ENCODE peak calls at places on chromosome 6, in eight cellular contexts. One of them, this sample, is unnamed.
A peak's percentile ranks its signal among the peaks of the same experiment; 100 is the strongest.

GRCh38 chr6:25468881-25469280 is 183.1 kb upstream of the SCGN start:
- DNase-seq in T-helper 1 cell: no peak
- DNase-seq in RWPE1: no peak
- DNase-seq in amygdala: no peak
- DNase-seq in GM23248: no peak
- DNase-seq in NCI-H1092 treated with DMSO at 0.1 percent for 48 hours: no peak
- DNase-seq in stimulated activated CD4-positive, alpha-beta T cell treated with anti-CD3 and anti-CD28 coated beads, TNF-alpha, amount 100 ng/mL, for 24 hours: no peak
- DNase-seq in IMR-90: no peak
- DNase-seq in this sample: no peak

GRCh38 chr6:96675617-96676016 is 112.7 kb downstream of the FHL5 start:
- DNase-seq in T-helper 1 cell: no peak
- DNase-seq in RWPE1: no peak
- DNase-seq in amygdala: no peak
- DNase-seq in GM23248: no peak
- DNase-seq in NCI-H1092 treated with DMSO at 0.1 percent for 48 hours: peak; percentile 64
- DNase-seq in stimulated activated CD4-positive, alpha-beta T cell treated with anti-CD3 and anti-CD28 coated beads, TNF-alpha, amount 100 ng/mL, for 24 hours: no peak
- DNase-seq in IMR-90: no peak
- DNase-seq in this sample: no peak

GRCh38 chr6:27864906-27865883 is 47.0 kb downstream of the OR2B2 start:
- DNase-seq in T-helper 1 cell: peak; percentile 59
- DNase-seq in RWPE1: peak; percentile 98
- DNase-seq in amygdala: no peak
- DNase-seq in GM23248: peak; percentile 97
- DNase-seq in NCI-H1092 treated with DMSO at 0.1 percent for 48 hours: peak; percentile 81
- DNase-seq in stimulated activated CD4-positive, alpha-beta T cell treated with anti-CD3 and anti-CD28 coated beads, TNF-alpha, amount 100 ng/mL, for 24 hours: peak; percentile 73
- DNase-seq in IMR-90: peak; percentile 99
- DNase-seq in this sample: peak; percentile 95

GRCh38 chr6:90583179-90583578 is 3.7 kb downstream of the MAP3K7 start:
- DNase-seq in T-helper 1 cell: no peak
- DNase-seq in RWPE1: no peak
- DNase-seq in amygdala: no peak
- DNase-seq in GM23248: peak; percentile 37
- DNase-seq in NCI-H1092 treated with DMSO at 0.1 percent for 48 hours: no peak
- DNase-seq in stimulated activated CD4-positive, alpha-beta T cell treated with anti-CD3 and anti-CD28 coated beads, TNF-alpha, amount 100 ng/mL, for 24 hours: no peak
- DNase-seq in IMR-90: peak; percentile 41
- DNase-seq in this sample: no peak

GRCh38 chr6:136103763-136104311 is 146.3 kb downstream of the MTFR2 start:
- DNase-seq in T-helper 1 cell: no peak
- DNase-seq in RWPE1: no peak
- DNase-seq in amygdala: no peak
- DNase-seq in GM23248: peak; percentile 34
- DNase-seq in NCI-H1092 treated with DMSO at 0.1 percent for 48 hours: no peak
- DNase-seq in stimulated activated CD4-positive, alpha-beta T cell treated with anti-CD3 and anti-CD28 coated beads, TNF-alpha, amount 100 ng/mL, for 24 hours: no peak
- DNase-seq in IMR-90: no peak
- DNase-seq in this sample: no peak

GRCh38 chr6:26183581-26184408 is 96.6 kb downstream of the HFE start:
- DNase-seq in T-helper 1 cell: peak; percentile 38
- DNase-seq in RWPE1: no peak
- DNase-seq in amygdala: peak; percentile 31
- DNase-seq in GM23248: peak; percentile 64
- DNase-seq in NCI-H1092 treated with DMSO at 0.1 percent for 48 hours: no peak
- DNase-seq in stimulated activated CD4-positive, alpha-beta T cell treated with anti-CD3 and anti-CD28 coated beads, TNF-alpha, amount 100 ng/mL, for 24 hours: peak; percentile 71
- DNase-seq in IMR-90: peak; percentile 92
- DNase-seq in this sample: no peak

GRCh38 chr6:169723991-169724553 is at the start of gene PHF10:
- DNase-seq in T-helper 1 cell: peak; percentile 35
- DNase-seq in RWPE1: peak; percentile 26
- DNase-seq in amygdala: no peak
- DNase-seq in GM23248: peak; percentile 62
- DNase-seq in NCI-H1092 treated with DMSO at 0.1 percent for 48 hours: peak; percentile 85
- DNase-seq in stimulated activated CD4-positive, alpha-beta T cell treated with anti-CD3 and anti-CD28 coated beads, TNF-alpha, amount 100 ng/mL, for 24 hours: peak; percentile 31
- DNase-seq in IMR-90: no peak
- DNase-seq in this sample: peak; percentile 76

GRCh38 chr6:133033263-133033662 is 207.9 kb upstream of the EYA4 start:
- DNase-seq in T-helper 1 cell: no peak
- DNase-seq in RWPE1: no peak
- DNase-seq in amygdala: no peak
- DNase-seq in GM23248: no peak
- DNase-seq in NCI-H1092 treated with DMSO at 0.1 percent for 48 hours: no peak
- DNase-seq in stimulated activated CD4-positive, alpha-beta T cell treated with anti-CD3 and anti-CD28 coated beads, TNF-alpha, amount 100 ng/mL, for 24 hours: no peak
- DNase-seq in IMR-90: peak; percentile 62
- DNase-seq in this sample: no peak

GRCh38 chr6:3997144-3997770 is 81.7 kb downstream of the FAM217A start:
- DNase-seq in T-helper 1 cell: no peak
- DNase-seq in RWPE1: no peak
- DNase-seq in amygdala: no peak
- DNase-seq in GM23248: peak; percentile 81
- DNase-seq in NCI-H1092 treated with DMSO at 0.1 percent for 48 hours: no peak
- DNase-seq in stimulated activated CD4-positive, alpha-beta T cell treated with anti-CD3 and anti-CD28 coated beads, TNF-alpha, amount 100 ng/mL, for 24 hours: no peak
- DNase-seq in IMR-90: peak; percentile 82
- DNase-seq in this sample: no peak

GRCh38 chr6:89574860-89575561 is 63.5 kb downstream of the LYRM2 start:
- DNase-seq in T-helper 1 cell: no peak
- DNase-seq in RWPE1: no peak
- DNase-seq in amygdala: no peak
- DNase-seq in GM23248: no peak
- DNase-seq in NCI-H1092 treated with DMSO at 0.1 percent for 48 hours: no peak
- DNase-seq in stimulated activated CD4-positive, alpha-beta T cell treated with anti-CD3 and anti-CD28 coated beads, TNF-alpha, amount 100 ng/mL, for 24 hours: no peak
- DNase-seq in IMR-90: no peak
- DNase-seq in this sample: no peak

GRCh38 chr6:137160763-137161162 is 12.7 kb downstream of the IL22RA2 start:
- DNase-seq in T-helper 1 cell: no peak
- DNase-seq in RWPE1: peak; percentile 55
- DNase-seq in amygdala: no peak
- DNase-seq in GM23248: peak; percentile 36
- DNase-seq in NCI-H1092 treated with DMSO at 0.1 percent for 48 hours: no peak
- DNase-seq in stimulated activated CD4-positive, alpha-beta T cell treated with anti-CD3 and anti-CD28 coated beads, TNF-alpha, amount 100 ng/mL, for 24 hours: no peak
- DNase-seq in IMR-90: peak; percentile 36
- DNase-seq in this sample: no peak

GRCh38 chr6:116764557-116764960 is 960 bp downstream of the FAM162B start:
- DNase-seq in T-helper 1 cell: no peak
- DNase-seq in RWPE1: no peak
- DNase-seq in amygdala: no peak
- DNase-seq in GM23248: no peak
- DNase-seq in NCI-H1092 treated with DMSO at 0.1 percent for 48 hours: no peak
- DNase-seq in stimulated activated CD4-positive, alpha-beta T cell treated with anti-CD3 and anti-CD28 coated beads, TNF-alpha, amount 100 ng/mL, for 24 hours: no peak
- DNase-seq in IMR-90: peak; percentile 9
- DNase-seq in this sample: no peak

GRCh38 chr6:127207591-127208120 is 59.0 kb upstream of the RNF146 start:
- DNase-seq in T-helper 1 cell: no peak
- DNase-seq in RWPE1: no peak
- DNase-seq in amygdala: no peak
- DNase-seq in GM23248: peak; percentile 78
- DNase-seq in NCI-H1092 treated with DMSO at 0.1 percent for 48 hours: no peak
- DNase-seq in stimulated activated CD4-positive, alpha-beta T cell treated with anti-CD3 and anti-CD28 coated beads, TNF-alpha, amount 100 ng/mL, for 24 hours: no peak
- DNase-seq in IMR-90: peak; percentile 61
- DNase-seq in this sample: no peak

GRCh38 chr6:46134216-46134615 is 4.4 kb downstream of the ENPP4 start:
- DNase-seq in T-helper 1 cell: no peak
- DNase-seq in RWPE1: no peak
- DNase-seq in amygdala: no peak
- DNase-seq in GM23248: no peak
- DNase-seq in NCI-H1092 treated with DMSO at 0.1 percent for 48 hours: no peak
- DNase-seq in stimulated activated CD4-positive, alpha-beta T cell treated with anti-CD3 and anti-CD28 coated beads, TNF-alpha, amount 100 ng/mL, for 24 hours: no peak
- DNase-seq in IMR-90: no peak
- DNase-seq in this sample: no peak